ENCODE peak calls at places on chromosomes 3 and 15, in nine cellular contexts. Y is upper lobe of left lung; U is OCI-LY7; A is BE2C; O is pancreas; P is CD8-positive, alpha-beta T cell; W is upper lobe of right lung; L is psoas muscle; H is fibroblast of lung. R is an unnamed sample. For H3K9me3, the result is how much of the 10 kb centered on the place peaks cover.

GRCh38 chr3:142680710-142681109 is 43.1 kb upstream of the TRPC1 start:
- DNase-seq in Y (no peak), U (no peak), A (no peak), O (no peak), P (no peak), W (no peak), L (no peak), H (no peak), R (no peak)

GRCh38 chr3:30181546-30181945 is 424.9 kb upstream of the TGFBR2 start:
- DNase-seq in Y (no peak), U (no peak), A (no peak), O (no peak), P (no peak), W (no peak), L (no peak), H (no peak), R (no peak)

GRCh38 chr15:90020041-90020735 is 19.1 kb downstream of the ZNF710 start:
- DNase-seq in Y (peak), U (no peak), A (no peak), O (no peak), P (no peak), W (no peak), L (peak), H (no peak), R (no peak)

GRCh38 chr3:36477655-36478054 is 97.4 kb downstream of the STAC start:
- DNase-seq in Y (no peak), U (no peak), A (no peak), O (no peak), P (no peak), W (no peak), L (no peak), H (peak), R (no peak)

GRCh38 chr3:109346099-109346498 is 8.8 kb upstream of the DPPA4 start:
- DNase-seq in Y (no peak), U (no peak), A (no peak), O (no peak), P (no peak), W (no peak), L (no peak), H (no peak), R (no peak)

GRCh38 chr3:120469440-120470415 is 18.9 kb upstream of the FSTL1 start:
- DNase-seq in Y (no peak), U (no peak), A (no peak), O (no peak), P (no peak), W (no peak), L (no peak), H (no peak), R (no peak)

GRCh38 chr3:79845546-79845945 is 77.7 kb upstream of the ROBO1 start:
- DNase-seq in Y (no peak), U (no peak), A (no peak), O (no peak), P (no peak), W (no peak), L (no peak), H (no peak), R (no peak)

GRCh38 chr3:50658416-50658815 is 16.3 kb upstream of the DOCK3 start:
- DNase-seq in Y (no peak), U (no peak), A (no peak), O (no peak), P (no peak), W (peak), L (no peak), H (no peak), R (no peak)

GRCh38 chr3:57060089-57060829 is at the start of gene SPATA12:
- DNase-seq in Y (no peak), U (no peak), A (peak), O (peak), P (no peak), W (peak), L (peak), H (peak), R (no peak)

GRCh38 chr3:54756330-54756731 is 171.5 kb downstream of the LRTM1 start:
- DNase-seq in Y (no peak), U (no peak), A (no peak), O (no peak), P (no peak), W (no peak), L (no peak), H (peak), R (no peak)

GRCh38 chr15:90142216-90143175 is 40.2 kb upstream of the IDH2 start:
- DNase-seq in Y (peak), U (no peak), A (no peak), O (no peak), P (peak), W (no peak), L (no peak), H (no peak), R (no peak)

GRCh38 chr3:29597376-29598008 is 316.6 kb downstream of the RBMS3 start:
- DNase-seq in Y (no peak), U (no peak), A (no peak), O (no peak), P (no peak), W (no peak), L (no peak), H (peak), R (no peak)

GRCh38 chr15:25230442-25230841 is 208.4 kb downstream of the UBE3A start:
- DNase-seq in Y (no peak), U (no peak), A (no peak), O (no peak), P (no peak), W (no peak), L (no peak), H (no peak), R (no peak)
- H3K9me3 ChIP-seq in Y (under half), U (under half), A (under half), O (under half), P (under half), W (under half), L (under half), H (under half), R (under half)

GRCh38 chr3:195595778-195596531 is 12.2 kb upstream of the APOD start:
- DNase-seq in Y (no peak), U (no peak), A (no peak), O (no peak), P (no peak), W (no peak), L (no peak), H (no peak), R (no peak)
- H3K9me3 ChIP-seq in Y (under half), U (under half), A (under half), O (under half), P (under half), W (under half), L (under half), H (under half), R (under half)

DNA sequence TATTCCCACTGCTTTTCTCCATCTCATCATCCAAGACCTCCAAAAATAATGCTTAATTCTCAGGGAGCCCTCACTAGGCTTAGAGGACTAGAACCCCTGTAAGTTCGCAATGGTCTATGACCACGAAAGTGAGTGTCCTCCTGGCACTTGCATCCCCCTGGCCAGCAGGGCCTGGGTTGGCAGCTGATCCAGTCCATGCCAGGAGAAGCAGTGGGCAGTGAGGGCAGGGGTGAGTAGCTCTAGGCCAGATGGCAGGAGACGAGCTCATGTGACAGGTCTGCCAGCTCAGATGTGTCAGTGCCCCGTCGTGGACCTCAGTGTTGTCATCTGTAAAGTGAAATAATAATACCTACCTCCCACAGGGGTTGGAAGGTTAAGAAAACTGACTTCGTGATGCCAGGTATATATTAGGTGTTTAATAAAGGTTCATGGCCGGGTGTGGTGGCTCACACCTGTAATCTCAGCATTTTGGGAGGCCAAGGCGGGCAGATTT is 11.1 kb downstream of the GP5 start:
- DNase-seq in Y (no peak), U (no peak), A (no peak), O (no peak), P (no peak), W (peak), L (no peak), H (no peak), R (no peak)
- H3K9me3 ChIP-seq in Y (under half), U (under half), A (under half), O (under half), P (under half), W (under half), L (under half), H (under half), R (under half)

GRCh38 chr15:25175033-25175788 is 220.4 kb downstream of the SNRPN start:
- DNase-seq in Y (no peak), U (no peak), A (peak), O (peak), P (peak), W (peak), L (peak), H (no peak), R (no peak)
- H3K9me3 ChIP-seq in Y (under half), U (under half), A (under half), O (under half), P (under half), W (under half), L (under half), H (under half), R (under half)

GRCh38 chr3:52731590-52731989 is 25.7 kb downstream of the SPCS1 start:
- DNase-seq in Y (no peak), U (no peak), A (no peak), O (no peak), P (no peak), W (no peak), L (no peak), H (no peak), R (no peak)
- H3K9me3 ChIP-seq in Y (under half), U (under half), A (under half), O (under half), P (under half), W (under half), L (under half), H (under half), R (under half)

GRCh38 chr15:25094519-25094918 is 139.7 kb downstream of the SNRPN start:
- DNase-seq in Y (no peak), U (no peak), A (no peak), O (no peak), P (no peak), W (no peak), L (no peak), H (no peak), R (no peak)

GRCh38 chr15:25092661-25093060 is 137.9 kb downstream of the SNRPN start:
- DNase-seq in Y (no peak), U (no peak), A (no peak), O (no peak), P (no peak), W (no peak), L (no peak), H (no peak), R (no peak)

GRCh38 chr15:25094066-25094465 is 139.3 kb downstream of the SNRPN start:
- DNase-seq in Y (no peak), U (no peak), A (no peak), O (no peak), P (no peak), W (no peak), L (no peak), H (no peak), R (no peak)

GRCh38 chr15:25093455-25094029 is 138.8 kb downstream of the SNRPN start:
- DNase-seq in Y (no peak), U (no peak), A (no peak), O (no peak), P (no peak), W (no peak), L (no peak), H (no peak), R (no peak)

DNA sequence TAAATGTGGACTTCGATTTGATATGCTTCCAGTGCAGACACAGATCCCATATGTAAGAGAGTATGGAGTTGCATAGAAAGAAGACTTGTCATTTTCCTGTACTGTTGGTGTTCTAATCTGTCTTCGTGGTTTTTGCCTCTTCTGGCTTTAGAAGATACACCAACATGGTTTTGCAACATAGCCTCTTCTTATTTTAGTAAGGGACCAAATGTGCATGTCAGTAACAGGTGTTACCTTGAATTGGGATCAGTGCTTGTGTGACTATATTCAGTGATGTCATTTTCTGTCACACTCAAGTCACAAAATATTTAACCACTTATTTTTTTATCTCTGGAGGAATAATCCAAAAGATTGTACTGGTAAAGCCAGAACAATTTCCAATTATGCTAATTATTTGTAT is 140.4 kb downstream of the SNRPN start:
- DNase-seq in Y (no peak), U (no peak), A (no peak), O (no peak), P (no peak), W (no peak), L (no peak), H (no peak), R (no peak)
- H3K9me3 ChIP-seq in Y (half or more), U (under half), A (under half), O (under half), P (under half), W (half or more), L (half or more), H (under half), R (under half)

R was measured in T-helper 17 cell.